ENCODE peak calls at places on chromosomes 2 and 18, in four cellular contexts. J, T, Z and W are unnamed samples.

GRCh38 chr2:46319711-46320110 is 22.5 kb downstream of the EPAS1 start:
- DNase-seq in J (no peak), T (no peak), Z (no peak), W (no peak)

GRCh38 chr2:222398446-222398885 is 25.9 kb upstream of the SGPP2 start:
- DNase-seq in Z (no peak), J (no peak), T (no peak), W (no peak)

GRCh38 chr2:12428786-12429185 is 287.9 kb upstream of the TRIB2 start:
- DNase-seq in T (no peak), J (no peak), Z (no peak), W (peak; percentile 16)

GRCh38 chr2:105081006-105081701 is 43.3 kb downstream of the MRPS9 start:
- DNase-seq in T (peak; percentile 9), Z (no peak), J (no peak), W (peak; percentile 27)

GRCh38 chr2:71706121-71706520 is 252.8 kb downstream of the DYSF start:
- DNase-seq in Z (no peak), J (no peak), T (no peak), W (no peak)

GRCh38 chr2:69077224-69077953 is 64.4 kb downstream of the ANTXR1 start:
- DNase-seq in T (no peak), J (no peak), Z (no peak), W (no peak)

GRCh38 chr2:227627769-227628168 is 10.5 kb downstream of the SCYGR4 start:
- DNase-seq in J (no peak), T (no peak), Z (peak; percentile 50), W (no peak)

GRCh38 chr2:240453461-240454030 is 18.1 kb downstream of the GPC1 start:
- DNase-seq in J (no peak), T (no peak), Z (no peak), W (no peak)

GRCh38 chr2:46366675-46367067 is 69.5 kb downstream of the EPAS1 start:
- DNase-seq in T (no peak), J (no peak), Z (no peak), W (no peak)

GRCh38 chr2:40251146-40251545 is 200.7 kb downstream of the SLC8A1 start:
- DNase-seq in Z (no peak), T (no peak), J (no peak), W (no peak)

GRCh38 chr2:120974950-120975349 is 239.3 kb downstream of the GLI2 start:
- DNase-seq in T (no peak), J (no peak), Z (no peak), W (no peak)

GRCh38 chr2:44233450-44234128 is 41.7 kb upstream of the SLC3A1 start:
- DNase-seq in J (peak; percentile 79), T (no peak), Z (no peak), W (peak; percentile 38)

GRCh38 chr2:9236867-9237266 is 30.3 kb downstream of the ASAP2 start:
- DNase-seq in J (no peak), Z (no peak), T (no peak), W (no peak)

GRCh38 chr2:65700004-65700651 is 267.7 kb upstream of the SPRED2 start:
- DNase-seq in J (no peak), Z (no peak), T (no peak), W (no peak)

GRCh38 chr2:131521961-131522781 is 5.5 kb upstream of the CCDC74A start:
- DNase-seq in Z (no peak), T (no peak), J (no peak), W (no peak)

GRCh38 chr2:237968048-237968862 is 1.4 kb downstream of the UBE2F start:
- DNase-seq in T (no peak), J (peak; percentile 35), Z (peak; percentile 82), W (no peak)

GRCh38 chr2:171403181-171403580 is 30.6 kb downstream of the METTL8 start:
- DNase-seq in Z (no peak), T (no peak), J (peak; percentile 6), W (no peak)

GRCh38 chr2:36492216-36492945 is 105.6 kb downstream of the FEZ2 start:
- DNase-seq in J (no peak), T (no peak), Z (no peak), W (no peak)

GRCh38 chr18:49082714-49083688 is 132.2 kb upstream of the SMAD7 start:
- DNase-seq in Z (no peak), J (peak; percentile 25), T (no peak), W (no peak)

GRCh38 chr2:159722580-159722979 is 10.3 kb downstream of the MARCHF7 start:
- DNase-seq in J (no peak), Z (no peak), T (no peak), W (no peak)

GRCh38 chr2:176999331-176999730 is 213.3 kb upstream of the HNRNPA3 start:
- DNase-seq in J (no peak), Z (peak; percentile 37), T (no peak), W (no peak)

GRCh38 chr2:144402282-144402681 is 117.6 kb downstream of the ZEB2 start:
- DNase-seq in Z (no peak), T (no peak), J (no peak), W (no peak)

GRCh38 chr2:126882736-126883660 is 15.7 kb upstream of the TEX51 start:
- DNase-seq in Z (no peak), T (no peak), J (no peak), W (no peak)
- TF ChIP-seq ZNF274 in Z (no peak), T (no peak), J (no peak), W (no peak)

GRCh38 chr2:84830758-84831500 is 50.0 kb downstream of the TRABD2A start:
- DNase-seq in Z (no peak), T (no peak), J (no peak), W (no peak)

GRCh38 chr2:84830095-84830494 is 50.8 kb downstream of the TRABD2A start:
- DNase-seq in Z (no peak), J (no peak), T (no peak), W (no peak)

GRCh38 chr2:84833481-84834150 is 47.3 kb downstream of the TRABD2A start:
- DNase-seq in T (no peak), Z (no peak), J (no peak), W (no peak)

GRCh38 chr2:84829693-84830092 is 51.2 kb downstream of the TRABD2A start:
- DNase-seq in Z (no peak), J (no peak), T (no peak), W (no peak)

GRCh38 chr2:84832772-84833461 is 48.0 kb downstream of the TRABD2A start:
- DNase-seq in Z (peak; percentile 13), J (no peak), T (no peak), W (no peak)
- TF ChIP-seq SUZ12 in Z (no peak), J (no peak), T (no peak), W (no peak)

DNA sequence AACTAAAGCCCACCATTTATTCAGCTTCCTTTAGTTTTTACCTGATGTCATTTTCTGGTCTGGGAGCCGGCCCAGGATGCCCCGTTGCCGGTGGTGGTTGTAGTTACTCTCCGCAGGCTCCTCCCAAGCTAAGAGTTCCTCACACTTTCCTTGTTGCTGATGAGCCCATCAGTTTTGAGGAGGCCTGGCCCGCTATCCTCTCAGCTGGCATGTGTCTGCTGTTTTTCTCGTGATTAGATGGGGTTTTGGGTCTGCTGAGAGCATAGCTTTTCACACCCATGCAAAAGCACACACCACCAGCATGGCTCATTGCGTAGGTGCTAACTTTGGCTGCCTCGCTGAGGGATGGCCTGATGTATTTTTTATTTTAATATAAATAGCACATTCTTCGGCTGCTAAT is 72.1 kb downstream of the PSMG2 start:
- DNase-seq in Z (no peak), T (no peak), J (no peak), W (no peak)
- TF ChIP-seq YY1 in Z (no peak), T (no peak), J (no peak), W (no peak)

GRCh38 chr2:219642465-219643083 is 15.1 kb downstream of the SLC4A3 start:
- DNase-seq in T (peak; percentile 95), Z (peak; percentile 73), J (peak; percentile 93), W (peak; percentile 96)

GRCh38 chr2:219643788-219644398 is 16.5 kb downstream of the SLC4A3 start:
- DNase-seq in T (no peak), Z (no peak), J (no peak), W (no peak)

GRCh38 chr2:219643084-219643473 is 15.6 kb downstream of the SLC4A3 start:
- DNase-seq in J (no peak), T (no peak), Z (no peak), W (no peak)

GRCh38 chr2:219641390-219642063 is 14.1 kb downstream of the SLC4A3 start:
- DNase-seq in J (no peak), Z (no peak), T (no peak), W (no peak)

DNA sequence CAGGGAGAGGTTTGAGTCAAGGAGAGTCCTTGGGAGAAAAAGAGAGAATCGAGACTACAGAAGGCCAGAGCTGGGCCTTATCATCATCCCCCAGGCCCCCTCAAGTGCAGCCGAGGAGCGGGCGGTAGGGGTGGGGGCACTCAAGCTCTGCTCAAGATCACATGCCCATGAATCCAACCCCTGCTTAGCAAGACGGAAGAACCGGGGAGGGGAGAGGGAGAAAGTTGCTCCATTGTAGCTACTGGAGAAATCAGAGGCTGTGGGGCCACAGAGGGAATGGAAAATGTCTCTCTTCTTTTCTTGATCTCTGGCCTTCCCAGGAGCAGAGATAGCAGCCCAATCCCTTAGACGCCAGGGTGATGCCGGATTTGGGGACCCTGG is 14.6 kb downstream of the SLC4A3 start:
- DNase-seq in Z (no peak), J (no peak), T (no peak), W (no peak)
- TF ChIP-seq ZNF274 in Z (no peak), J (no peak), T (no peak), W (no peak)

GRCh38 chr2:97740590-97741182 is 27.3 kb downstream of the ZAP70 start:
- DNase-seq in Z (no peak), T (no peak), J (peak; percentile 54), W (peak; percentile 68)
- TF ChIP-seq SUZ12 in Z (no peak), T (no peak), J (no peak), W (no peak)

GRCh38 chr18:12742453-12742852 is 39.6 kb downstream of the PSMG2 start:
- DNase-seq in J (no peak), T (no peak), Z (no peak), W (no peak)
- TF ChIP-seq YY1 in J (no peak), T (no peak), Z (no peak), W (no peak)

GRCh38 chr2:219506802-219507554 is 7.3 kb upstream of the ASIC4 start:
- DNase-seq in Z (no peak), J (no peak), T (no peak), W (no peak)
- TF ChIP-seq ZNF274 in Z (no peak), J (no peak), T (no peak), W (no peak)